ENCODE peak calls at places on chromosome 2, in six cellular contexts. B is K562, Z is GM12891, U is HepG2, G is GM12878, R is H1. Y is an unnamed sample.

GRCh38 chr2:7773362-7773973 is 856.3 kb downstream of the RNF144A start:
- DNase-seq in B (no peak), Z (no peak), U (no peak), G (peak; percentile 91), R (no peak), Y (no peak)

GRCh38 chr2:200342235-200342634 is 35.7 kb downstream of the SPATS2L start:
- DNase-seq in B (no peak), Z (no peak), U (no peak), G (no peak), R (no peak), Y (no peak)

GRCh38 chr2:42238644-42239288 is 69.6 kb downstream of the EML4 start:
- DNase-seq in B (no peak), Z (no peak), U (peak; percentile 53), G (no peak), R (peak; percentile 23), Y (no peak)

GRCh38 chr2:119012345-119013301 is 70.6 kb downstream of the MARCO start:
- DNase-seq in B (no peak), Z (no peak), U (no peak), G (no peak), R (no peak), Y (no peak)

GRCh38 chr2:220744861-220745260 is 827.2 kb downstream of the EPHA4 start:
- DNase-seq in B (no peak), Z (no peak), U (no peak), G (no peak), R (no peak), Y (no peak)

GRCh38 chr2:137255990-137256389 is 490.6 kb downstream of the THSD7B start:
- DNase-seq in B (no peak), Z (no peak), U (no peak), G (no peak), R (no peak), Y (no peak)

GRCh38 chr2:54545700-54546450 is 89.7 kb downstream of the SPTBN1 start:
- DNase-seq in B (no peak), Z (no peak), U (peak; percentile 97), G (no peak), R (no peak), Y (no peak)

GRCh38 chr2:74374509-74375205 is 5.5 kb downstream of the DCTN1 start:
- DNase-seq in B (peak; percentile 90), Z (no peak), U (no peak), G (no peak), R (peak; percentile 59), Y (no peak)

GRCh38 chr2:58157754-58158153 is 83.4 kb downstream of the FANCL start:
- DNase-seq in B (no peak), Z (no peak), U (no peak), G (no peak), R (no peak), Y (no peak)

GRCh38 chr2:230660294-230661060 is 52.2 kb upstream of the CAB39 start:
- DNase-seq in B (peak; percentile 39), Z (no peak), U (peak; percentile 47), G (peak; percentile 79), R (no peak), Y (no peak)

GRCh38 chr2:217060516-217060915 is 200.7 kb upstream of the TNP1 start:
- DNase-seq in B (no peak), Z (no peak), U (no peak), G (no peak), R (no peak), Y (no peak)

GRCh38 chr2:133421516-133422324 is 146.5 kb downstream of the NCKAP5 start:
- DNase-seq in B (no peak), Z (no peak), U (peak; percentile 35), G (peak; percentile 61), R (no peak), Y (no peak)

GRCh38 chr2:164711246-164712138 is 90.2 kb upstream of the GRB14 start:
- DNase-seq in B (no peak), Z (no peak), U (peak; percentile 98), G (no peak), R (no peak), Y (no peak)

GRCh38 chr2:143183804-143184463 is 54.7 kb downstream of the ARHGAP15 start:
- DNase-seq in B (no peak), Z (no peak), U (no peak), G (peak; percentile 27), R (no peak), Y (no peak)

GRCh38 chr2:159149786-159150185 is 136.7 kb downstream of the WDSUB1 start:
- DNase-seq in B (no peak), Z (no peak), U (no peak), G (no peak), R (no peak), Y (no peak)

GRCh38 chr2:118903029-118903351 is 39.0 kb upstream of the MARCO start:
- DNase-seq in B (no peak), Z (no peak), U (no peak), G (no peak), R (no peak), Y (no peak)

GRCh38 chr2:3730646-3731045 is 27.3 kb downstream of the DCDC2C start:
- DNase-seq in B (no peak), Z (no peak), U (no peak), G (no peak), R (no peak), Y (no peak)

GRCh38 chr2:223613017-223613950 is 11.1 kb upstream of the SCG2 start:
- DNase-seq in B (peak; percentile 26), Z (no peak), U (peak; percentile 45), G (no peak), R (peak; percentile 60), Y (no peak)

GRCh38 chr2:233079953-233080835 is 20.1 kb downstream of the INPP5D start:
- DNase-seq in B (no peak), Z (no peak), U (no peak), G (no peak), R (no peak), Y (no peak)

GRCh38 chr2:96143231-96143847 is 1.9 kb downstream of the DUSP2 start:
- DNase-seq in B (no peak), Z (no peak), U (no peak), G (no peak), R (no peak), Y (no peak)

GRCh38 chr2:1236596-1236995 is 176.7 kb upstream of the TPO start:
- DNase-seq in B (no peak), Z (no peak), U (no peak), G (no peak), R (no peak), Y (no peak)

GRCh38 chr2:67215214-67215613 is 181.9 kb upstream of the ETAA1 start:
- DNase-seq in B (peak; percentile 27), Z (no peak), U (peak; percentile 35), G (no peak), R (peak; percentile 41), Y (no peak)

GRCh38 chr2:128535928-128536327 is 217.3 kb upstream of the HS6ST1 start:
- DNase-seq in B (no peak), Z (no peak), U (peak; percentile 23), G (no peak), R (no peak), Y (no peak)

GRCh38 chr2:230925879-230926765 is 1.1 kb upstream of the GPR55 start:
- DNase-seq in B (no peak), Z (no peak), U (no peak), G (peak; percentile 70), R (no peak), Y (peak; percentile 59)

GRCh38 chr2:169069341-169069740 is at the start of gene DHRS9:
- DNase-seq in B (no peak), Z (no peak), U (no peak), G (no peak), R (no peak), Y (no peak)
- TF ChIP-seq POLR2AphosphoS5 in B (no peak), Z (no peak), U (no peak), G (no peak), R (no peak), Y (no peak)

GRCh38 chr2:29139731-29140130 is 24.5 kb downstream of the CLIP4 start:
- DNase-seq in B (no peak), Z (no peak), U (no peak), G (no peak), R (no peak), Y (no peak)

GRCh38 chr2:29139152-29139551 is 23.9 kb downstream of the CLIP4 start:
- DNase-seq in B (no peak), Z (no peak), U (no peak), G (no peak), R (no peak), Y (no peak)

GRCh38 chr2:29129586-29130281 is 14.5 kb downstream of the CLIP4 start:
- DNase-seq in B (no peak), Z (no peak), U (no peak), G (no peak), R (no peak), Y (no peak)

GRCh38 chr2:29130295-29130694 is 15.1 kb downstream of the CLIP4 start:
- DNase-seq in B (no peak), Z (no peak), U (peak; percentile 35), G (no peak), R (no peak), Y (no peak)

DNA sequence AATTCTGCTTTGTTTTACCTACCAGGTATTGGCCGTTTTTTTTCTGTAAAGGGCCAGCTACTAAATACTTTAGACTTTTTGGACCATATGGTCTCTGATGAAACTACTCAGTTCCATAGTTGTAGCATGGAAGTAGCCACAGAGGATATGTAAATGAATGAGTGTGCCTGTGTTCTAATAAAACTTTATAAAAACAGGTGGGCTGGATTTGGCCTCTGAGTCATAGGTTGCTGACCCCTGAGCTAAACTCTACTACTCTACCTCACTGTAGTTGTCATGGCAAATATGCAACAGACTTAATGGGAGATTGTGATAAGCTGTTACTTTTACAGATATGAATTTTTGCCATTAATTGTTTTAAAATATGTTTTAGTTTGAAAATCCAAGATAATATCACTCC is 19.7 kb downstream of the CLIP4 start:
- DNase-seq in B (no peak), Z (no peak), U (no peak), G (no peak), R (no peak), Y (no peak)
- TF ChIP-seq TAF1 in B (no peak), Z (no peak), U (no peak), G (no peak), R (no peak), Y (no peak)

DNA sequence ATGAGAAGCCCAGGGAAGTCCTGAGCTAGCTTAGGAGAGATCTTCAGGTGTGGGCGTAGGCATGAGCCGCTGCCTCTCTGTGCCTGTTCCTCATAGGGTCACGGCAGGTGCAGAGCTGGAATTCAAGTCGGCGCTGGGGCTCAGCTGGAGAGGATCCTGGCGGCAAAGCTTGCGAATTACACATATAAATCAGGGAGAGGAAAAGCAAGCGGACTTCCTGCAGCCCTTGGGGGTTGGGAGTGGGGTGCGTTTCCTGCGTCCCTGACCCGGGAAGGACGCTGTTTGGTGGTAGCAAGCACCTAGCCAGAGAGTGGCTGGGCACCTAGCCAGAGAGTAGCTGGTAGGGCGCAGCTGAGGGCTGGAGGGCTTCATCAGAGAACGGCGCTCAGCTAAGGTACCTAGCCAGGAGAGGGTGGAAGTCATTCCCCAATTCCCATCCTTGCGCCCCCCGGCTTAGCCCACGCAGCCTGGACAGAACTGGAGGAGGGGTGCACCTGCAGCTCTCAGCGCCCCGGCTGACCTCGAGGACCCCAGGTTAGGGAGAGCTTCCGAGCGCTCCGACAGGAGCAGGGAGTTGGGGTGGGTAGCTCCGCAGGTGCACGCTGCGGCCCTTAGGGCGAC is 459 bp upstream of the EFR3B start:
- DNase-seq in B (peak; percentile 12), Z (peak; percentile 33), U (peak; percentile 71), G (no peak), R (peak; percentile 57), Y (peak; percentile 27)
- TF ChIP-seq POLR2A in B (no peak), Z (no peak), U (no peak), G (no peak), R (no peak), Y (no peak)

DNA sequence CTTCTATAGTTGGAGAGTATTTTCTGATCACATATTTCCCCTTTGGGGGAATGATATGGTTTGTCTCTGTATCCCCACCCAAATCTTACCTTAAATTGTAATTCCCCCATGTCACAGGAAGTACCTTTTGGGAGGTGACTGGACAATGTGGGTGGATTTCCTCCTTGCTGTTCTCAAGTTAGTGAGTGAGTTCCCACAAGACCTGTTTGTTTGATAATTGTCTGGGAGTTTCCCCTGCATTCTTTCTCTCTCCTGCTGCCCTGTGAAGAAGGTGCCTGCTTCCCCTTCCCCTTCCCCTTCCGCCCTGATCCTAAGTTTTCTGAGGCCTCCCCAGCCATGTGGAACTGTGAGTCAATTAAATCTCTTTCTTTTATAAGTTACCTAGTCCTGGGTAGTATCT is 222.7 kb upstream of the SLC39A10 start:
- DNase-seq in B (no peak), Z (no peak), U (no peak), G (no peak), R (no peak), Y (no peak)
- TF ChIP-seq POLR2AphosphoS5 in B (no peak), Z (no peak), U (no peak), G (no peak), R (no peak), Y (no peak)